ENCODE peak calls at places on chromosomes 6 and 20, in four cellular contexts. One of them, this sample, is unnamed.
A peak's percentile ranks its signal among the peaks of the same experiment; 100 is the strongest.

GRCh38 chr20:37714973-37715657 is 21.3 kb downstream of the CTNNBL1 start:
- DNase-seq in T-helper 9 cell: no peak
- DNase-seq in fibroblast of pulmonary artery: peak; percentile 42
- DNase-seq in tibial nerve: no peak
- DNase-seq in this sample: peak; percentile 88

GRCh38 chr6:5149891-5150290 is 64.8 kb downstream of the PPP1R3G start:
- DNase-seq in T-helper 9 cell: no peak
- DNase-seq in fibroblast of pulmonary artery: no peak
- DNase-seq in tibial nerve: no peak
- DNase-seq in this sample: no peak

GRCh38 chr20:33909331-33909921 is 84.3 kb upstream of the RALY start:
- DNase-seq in T-helper 9 cell: no peak
- DNase-seq in fibroblast of pulmonary artery: peak; percentile 99
- DNase-seq in tibial nerve: no peak
- DNase-seq in this sample: peak; percentile 99

GRCh38 chr6:96784650-96785049 is 52.6 kb downstream of the GPR63 start:
- DNase-seq in T-helper 9 cell: no peak
- DNase-seq in fibroblast of pulmonary artery: no peak
- DNase-seq in tibial nerve: no peak
- DNase-seq in this sample: peak; percentile 5

GRCh38 chr20:58521763-58522162 is 6.6 kb upstream of the APCDD1L start:
- DNase-seq in T-helper 9 cell: no peak
- DNase-seq in fibroblast of pulmonary artery: no peak
- DNase-seq in tibial nerve: no peak
- DNase-seq in this sample: no peak

GRCh38 chr6:99013145-99013544 is 65.4 kb upstream of the FBXL4 start:
- DNase-seq in T-helper 9 cell: no peak
- DNase-seq in fibroblast of pulmonary artery: peak; percentile 53
- DNase-seq in tibial nerve: no peak
- DNase-seq in this sample: peak; percentile 83

GRCh38 chr6:79557683-79558082 is 20.5 kb upstream of the LCA5 start:
- DNase-seq in T-helper 9 cell: no peak
- DNase-seq in fibroblast of pulmonary artery: no peak
- DNase-seq in tibial nerve: no peak
- DNase-seq in this sample: no peak

GRCh38 chr6:10451828-10452509 is 37.1 kb upstream of the TFAP2A start:
- DNase-seq in T-helper 9 cell: no peak
- DNase-seq in fibroblast of pulmonary artery: peak; percentile 85
- DNase-seq in tibial nerve: no peak
- DNase-seq in this sample: peak; percentile 99

GRCh38 chr20:59124326-59125029 is 39.1 kb upstream of the ZNF831 start:
- DNase-seq in T-helper 9 cell: no peak
- DNase-seq in fibroblast of pulmonary artery: no peak
- DNase-seq in tibial nerve: no peak
- DNase-seq in this sample: no peak

GRCh38 chr6:161033667-161034066 is 42.1 kb downstream of the MAP3K4 start:
- DNase-seq in T-helper 9 cell: no peak
- DNase-seq in fibroblast of pulmonary artery: no peak
- DNase-seq in tibial nerve: no peak
- DNase-seq in this sample: peak; percentile 67

GRCh38 chr20:51428451-51429143 is 113.9 kb downstream of the NFATC2 start:
- DNase-seq in T-helper 9 cell: no peak
- DNase-seq in fibroblast of pulmonary artery: peak; percentile 59
- DNase-seq in tibial nerve: peak; percentile 32
- DNase-seq in this sample: peak; percentile 77

GRCh38 chr6:142773859-142774258 is 171.1 kb downstream of the HIVEP2 start:
- DNase-seq in T-helper 9 cell: no peak
- DNase-seq in fibroblast of pulmonary artery: no peak
- DNase-seq in tibial nerve: no peak
- DNase-seq in this sample: no peak

GRCh38 chr6:13398081-13398406 is 69.7 kb upstream of the TBC1D7 start:
- DNase-seq in T-helper 9 cell: no peak
- DNase-seq in fibroblast of pulmonary artery: no peak
- DNase-seq in tibial nerve: no peak
- DNase-seq in this sample: no peak

GRCh38 chr6:125393449-125393858 is 91.7 kb upstream of the HDDC2 start:
- DNase-seq in T-helper 9 cell: no peak
- DNase-seq in fibroblast of pulmonary artery: no peak
- DNase-seq in tibial nerve: no peak
- DNase-seq in this sample: no peak

GRCh38 chr6:7787137-7787575 is 61.3 kb downstream of the BMP6 start:
- DNase-seq in T-helper 9 cell: no peak
- DNase-seq in fibroblast of pulmonary artery: peak; percentile 96
- DNase-seq in tibial nerve: peak; percentile 61
- DNase-seq in this sample: peak; percentile 89

GRCh38 chr6:44858998-44859397 is 469.1 kb upstream of the RUNX2 start:
- DNase-seq in T-helper 9 cell: no peak
- DNase-seq in fibroblast of pulmonary artery: peak; percentile 44
- DNase-seq in tibial nerve: no peak
- DNase-seq in this sample: peak; percentile 73

GRCh38 chr20:46735436-46735835 is 26.0 kb downstream of the SLC2A10 start:
- DNase-seq in T-helper 9 cell: no peak
- DNase-seq in fibroblast of pulmonary artery: no peak
- DNase-seq in tibial nerve: no peak
- DNase-seq in this sample: peak; percentile 90

GRCh38 chr6:39831701-39832100 is 39.5 kb downstream of the DAAM2 start:
- DNase-seq in T-helper 9 cell: no peak
- DNase-seq in fibroblast of pulmonary artery: no peak
- DNase-seq in tibial nerve: no peak
- DNase-seq in this sample: no peak

GRCh38 chr20:32567384-32568178 is 17.6 kb downstream of the NOL4L start:
- DNase-seq in T-helper 9 cell: no peak
- DNase-seq in fibroblast of pulmonary artery: no peak
- DNase-seq in tibial nerve: no peak
- DNase-seq in this sample: no peak

GRCh38 chr6:11824986-11825385 is 46.4 kb upstream of the ADTRP start:
- DNase-seq in T-helper 9 cell: no peak
- DNase-seq in fibroblast of pulmonary artery: peak; percentile 34
- DNase-seq in tibial nerve: no peak
- DNase-seq in this sample: peak; percentile 24

GRCh38 chr20:63500902-63501817 is 2.3 kb upstream of the EEF1A2 start:
- DNase-seq in T-helper 9 cell: no peak
- DNase-seq in fibroblast of pulmonary artery: no peak
- DNase-seq in tibial nerve: no peak
- DNase-seq in this sample: no peak

GRCh38 chr6:79250107-79250514 is 15.6 kb upstream of the HMGN3 start:
- DNase-seq in T-helper 9 cell: no peak
- DNase-seq in fibroblast of pulmonary artery: no peak
- DNase-seq in tibial nerve: no peak
- DNase-seq in this sample: no peak

GRCh38 chr20:31691646-31692275 is 30.9 kb downstream of the BCL2L1 start:
- DNase-seq in T-helper 9 cell: no peak
- DNase-seq in fibroblast of pulmonary artery: no peak
- DNase-seq in tibial nerve: no peak
- DNase-seq in this sample: peak; percentile 37

GRCh38 chr6:147508871-147509608 is 550 bp downstream of the SAMD5 start:
- DNase-seq in T-helper 9 cell: no peak
- DNase-seq in fibroblast of pulmonary artery: no peak
- DNase-seq in tibial nerve: no peak
- DNase-seq in this sample: no peak

This sample was measured in amniotic epithelial cell.